ENCODE peak calls at places on chromosomes 11 and 22, in eight cellular contexts. One of them, this sample, is unnamed.

GRCh38 chr11:64762916-64763803 is 3.4 kb upstream of the PYGM start:
- DNase-seq in BE2C: no peak
- DNase-seq in tibial artery: peak
- DNase-seq in progenitor cell of endocrine pancreas: no peak
- DNase-seq in GM23338: peak
- DNase-seq in brain microvascular endothelial cell: peak
- DNase-seq in fibroblast of pulmonary artery: peak
- DNase-seq in H9: peak
- DNase-seq in this sample: no peak

GRCh38 chr11:44989831-44990566 is 39.3 kb upstream of the TP53I11 start:
- DNase-seq in BE2C: peak
- DNase-seq in tibial artery: no peak
- DNase-seq in progenitor cell of endocrine pancreas: no peak
- DNase-seq in GM23338: no peak
- DNase-seq in brain microvascular endothelial cell: no peak
- DNase-seq in fibroblast of pulmonary artery: peak
- DNase-seq in H9: peak
- DNase-seq in this sample: no peak

GRCh38 chr11:59356561-59356960 is 2.1 kb upstream of the OR5AN1 start:
- DNase-seq in BE2C: no peak
- DNase-seq in tibial artery: no peak
- DNase-seq in progenitor cell of endocrine pancreas: no peak
- DNase-seq in GM23338: no peak
- DNase-seq in brain microvascular endothelial cell: no peak
- DNase-seq in fibroblast of pulmonary artery: no peak
- DNase-seq in H9: no peak
- DNase-seq in this sample: no peak

GRCh38 chr22:41589260-41589600 is 410 bp downstream of the PMM1 start:
- DNase-seq in BE2C: peak
- DNase-seq in tibial artery: no peak
- DNase-seq in progenitor cell of endocrine pancreas: no peak
- DNase-seq in GM23338: peak
- DNase-seq in brain microvascular endothelial cell: no peak
- DNase-seq in fibroblast of pulmonary artery: peak
- DNase-seq in H9: no peak
- DNase-seq in this sample: no peak

GRCh38 chr11:59822989-59823566 is 12.5 kb upstream of the MRPL16 start:
- DNase-seq in BE2C: peak
- DNase-seq in tibial artery: no peak
- DNase-seq in progenitor cell of endocrine pancreas: no peak
- DNase-seq in GM23338: peak
- DNase-seq in brain microvascular endothelial cell: peak
- DNase-seq in fibroblast of pulmonary artery: peak
- DNase-seq in H9: no peak
- DNase-seq in this sample: peak

GRCh38 chr11:27540051-27540450 is 33.5 kb upstream of the LIN7C start:
- DNase-seq in BE2C: no peak
- DNase-seq in tibial artery: no peak
- DNase-seq in progenitor cell of endocrine pancreas: no peak
- DNase-seq in GM23338: no peak
- DNase-seq in brain microvascular endothelial cell: no peak
- DNase-seq in fibroblast of pulmonary artery: no peak
- DNase-seq in H9: no peak
- DNase-seq in this sample: no peak

GRCh38 chr11:2498750-2499149 is 53.9 kb downstream of the KCNQ1 start:
- DNase-seq in BE2C: no peak
- DNase-seq in tibial artery: no peak
- DNase-seq in progenitor cell of endocrine pancreas: no peak
- DNase-seq in GM23338: no peak
- DNase-seq in brain microvascular endothelial cell: no peak
- DNase-seq in fibroblast of pulmonary artery: no peak
- DNase-seq in H9: no peak
- DNase-seq in this sample: no peak

GRCh38 chr11:43316451-43316850 is 4.7 kb downstream of the API5 start:
- DNase-seq in BE2C: no peak
- DNase-seq in tibial artery: no peak
- DNase-seq in progenitor cell of endocrine pancreas: no peak
- DNase-seq in GM23338: no peak
- DNase-seq in brain microvascular endothelial cell: peak
- DNase-seq in fibroblast of pulmonary artery: no peak
- DNase-seq in H9: no peak
- DNase-seq in this sample: no peak

GRCh38 chr22:27394806-27395404 is 406.7 kb downstream of the MN1 start:
- DNase-seq in BE2C: no peak
- DNase-seq in tibial artery: no peak
- DNase-seq in progenitor cell of endocrine pancreas: no peak
- DNase-seq in GM23338: no peak
- DNase-seq in brain microvascular endothelial cell: no peak
- DNase-seq in fibroblast of pulmonary artery: no peak
- DNase-seq in H9: no peak
- DNase-seq in this sample: no peak

GRCh38 chr11:93908689-93909088 is 58.3 kb upstream of the VSTM5 start:
- DNase-seq in BE2C: no peak
- DNase-seq in tibial artery: no peak
- DNase-seq in progenitor cell of endocrine pancreas: no peak
- DNase-seq in GM23338: peak
- DNase-seq in brain microvascular endothelial cell: peak
- DNase-seq in fibroblast of pulmonary artery: peak
- DNase-seq in H9: no peak
- DNase-seq in this sample: no peak

GRCh38 chr11:32266611-32267010 is 168.7 kb downstream of the WT1 start:
- DNase-seq in BE2C: no peak
- DNase-seq in tibial artery: no peak
- DNase-seq in progenitor cell of endocrine pancreas: no peak
- DNase-seq in GM23338: no peak
- DNase-seq in brain microvascular endothelial cell: no peak
- DNase-seq in fibroblast of pulmonary artery: peak
- DNase-seq in H9: no peak
- DNase-seq in this sample: no peak

GRCh38 chr11:134074346-134074745 is 5.5 kb downstream of the JAM3 start:
- DNase-seq in BE2C: no peak
- DNase-seq in tibial artery: no peak
- DNase-seq in progenitor cell of endocrine pancreas: no peak
- DNase-seq in GM23338: no peak
- DNase-seq in brain microvascular endothelial cell: peak
- DNase-seq in fibroblast of pulmonary artery: peak
- DNase-seq in H9: no peak
- DNase-seq in this sample: no peak

GRCh38 chr11:34308821-34309585 is 48.8 kb downstream of the ABTB2 start:
- DNase-seq in BE2C: no peak
- DNase-seq in tibial artery: peak
- DNase-seq in progenitor cell of endocrine pancreas: no peak
- DNase-seq in GM23338: no peak
- DNase-seq in brain microvascular endothelial cell: no peak
- DNase-seq in fibroblast of pulmonary artery: peak
- DNase-seq in H9: no peak
- DNase-seq in this sample: peak

GRCh38 chr11:47356129-47356997 is 3.9 kb upstream of the MYBPC3 start:
- DNase-seq in BE2C: no peak
- DNase-seq in tibial artery: no peak
- DNase-seq in progenitor cell of endocrine pancreas: no peak
- DNase-seq in GM23338: no peak
- DNase-seq in brain microvascular endothelial cell: no peak
- DNase-seq in fibroblast of pulmonary artery: no peak
- DNase-seq in H9: no peak
- DNase-seq in this sample: no peak

GRCh38 chr22:39592104-39593060 is 21.8 kb downstream of the CACNA1I start:
- DNase-seq in BE2C: no peak
- DNase-seq in tibial artery: no peak
- DNase-seq in progenitor cell of endocrine pancreas: no peak
- DNase-seq in GM23338: no peak
- DNase-seq in brain microvascular endothelial cell: peak
- DNase-seq in fibroblast of pulmonary artery: peak
- DNase-seq in H9: no peak
- DNase-seq in this sample: no peak

GRCh38 chr22:44625421-44625760 is 76.6 kb upstream of the PRR5 start:
- DNase-seq in BE2C: no peak
- DNase-seq in tibial artery: no peak
- DNase-seq in progenitor cell of endocrine pancreas: no peak
- DNase-seq in GM23338: no peak
- DNase-seq in brain microvascular endothelial cell: no peak
- DNase-seq in fibroblast of pulmonary artery: no peak
- DNase-seq in H9: no peak
- DNase-seq in this sample: no peak

GRCh38 chr22:44624689-44625420 is 77.1 kb upstream of the PRR5 start:
- DNase-seq in BE2C: no peak
- DNase-seq in tibial artery: no peak
- DNase-seq in progenitor cell of endocrine pancreas: no peak
- DNase-seq in GM23338: no peak
- DNase-seq in brain microvascular endothelial cell: no peak
- DNase-seq in fibroblast of pulmonary artery: no peak
- DNase-seq in H9: no peak
- DNase-seq in this sample: no peak

GRCh38 chr22:44622685-44623084 is 79.3 kb upstream of the PRR5 start:
- DNase-seq in BE2C: peak
- DNase-seq in tibial artery: no peak
- DNase-seq in progenitor cell of endocrine pancreas: no peak
- DNase-seq in GM23338: no peak
- DNase-seq in brain microvascular endothelial cell: no peak
- DNase-seq in fibroblast of pulmonary artery: no peak
- DNase-seq in H9: peak
- DNase-seq in this sample: no peak

GRCh38 chr22:44622147-44622427 is 79.9 kb upstream of the PRR5 start:
- DNase-seq in BE2C: peak
- DNase-seq in tibial artery: no peak
- DNase-seq in progenitor cell of endocrine pancreas: no peak
- DNase-seq in GM23338: no peak
- DNase-seq in brain microvascular endothelial cell: no peak
- DNase-seq in fibroblast of pulmonary artery: no peak
- DNase-seq in H9: peak
- DNase-seq in this sample: no peak

DNA sequence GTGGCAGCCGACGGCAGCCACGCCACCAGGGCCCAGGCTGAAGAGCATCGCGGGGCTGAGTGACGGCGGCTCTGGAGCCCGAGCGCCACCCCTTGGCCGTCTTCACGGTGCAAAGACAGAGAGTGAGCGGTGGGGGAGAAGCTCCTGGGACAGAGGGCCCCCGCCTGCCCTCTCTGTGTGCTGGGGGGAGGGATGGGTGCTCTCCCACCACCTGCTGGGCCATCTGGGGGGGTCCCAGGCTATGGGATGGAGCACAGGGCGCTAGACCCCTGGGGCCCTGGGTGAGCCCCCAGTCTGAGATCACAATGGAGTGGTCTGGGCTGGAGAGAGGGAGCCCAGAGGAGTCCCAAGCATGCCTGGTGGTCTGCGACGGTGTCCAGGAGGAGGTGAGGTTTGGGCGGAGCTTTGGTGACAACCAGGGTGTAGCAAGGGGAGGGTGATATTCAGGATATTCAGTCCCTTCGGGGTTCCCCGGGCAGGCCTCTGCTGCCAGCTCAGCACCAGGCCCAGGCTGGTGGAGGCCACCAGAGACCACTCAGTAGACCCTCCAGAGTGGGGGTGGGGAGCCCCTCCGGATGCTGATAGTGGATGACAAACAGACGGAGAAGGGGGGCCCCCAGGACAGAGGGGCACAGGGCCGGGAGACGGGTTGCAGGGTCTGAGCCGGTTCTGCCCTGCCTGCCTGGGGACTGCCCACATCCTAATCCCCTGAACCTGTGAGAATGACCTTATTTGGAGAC is 78.1 kb upstream of the PRR5 start:
- DNase-seq in BE2C: peak
- DNase-seq in tibial artery: no peak
- DNase-seq in progenitor cell of endocrine pancreas: no peak
- DNase-seq in GM23338: peak
- DNase-seq in brain microvascular endothelial cell: peak
- DNase-seq in fibroblast of pulmonary artery: peak
- DNase-seq in H9: peak
- DNase-seq in this sample: no peak
- TF ChIP-seq CTCF in BE2C: peak
- TF ChIP-seq CTCF in tibial artery: no peak
- TF ChIP-seq CTCF in progenitor cell of endocrine pancreas: peak
- TF ChIP-seq CTCF in GM23338: peak
- TF ChIP-seq CTCF in brain microvascular endothelial cell: peak
- TF ChIP-seq CTCF in fibroblast of pulmonary artery: peak
- TF ChIP-seq CTCF in H9: peak
- TF ChIP-seq CTCF in this sample: peak

GRCh38 chr11:67629386-67630229 is at the start of gene NUDT8:
- DNase-seq in BE2C: peak
- DNase-seq in tibial artery: peak
- DNase-seq in progenitor cell of endocrine pancreas: peak
- DNase-seq in GM23338: peak
- DNase-seq in brain microvascular endothelial cell: peak
- DNase-seq in fibroblast of pulmonary artery: peak
- DNase-seq in H9: peak
- DNase-seq in this sample: peak
- TF ChIP-seq CTCF in BE2C: peak
- TF ChIP-seq CTCF in tibial artery: peak
- TF ChIP-seq CTCF in progenitor cell of endocrine pancreas: peak
- TF ChIP-seq CTCF in GM23338: peak
- TF ChIP-seq CTCF in brain microvascular endothelial cell: peak
- TF ChIP-seq CTCF in fibroblast of pulmonary artery: peak
- TF ChIP-seq CTCF in H9: peak
- TF ChIP-seq CTCF in this sample: peak

GRCh38 chr22:32720924-32721323 is 80.6 kb upstream of the TIMP3 start:
- DNase-seq in BE2C: no peak
- DNase-seq in tibial artery: no peak
- DNase-seq in progenitor cell of endocrine pancreas: no peak
- DNase-seq in GM23338: no peak
- DNase-seq in brain microvascular endothelial cell: peak
- DNase-seq in fibroblast of pulmonary artery: peak
- DNase-seq in H9: no peak
- DNase-seq in this sample: no peak

GRCh38 chr22:32725369-32725988 is 76.0 kb upstream of the TIMP3 start:
- DNase-seq in BE2C: no peak
- DNase-seq in tibial artery: no peak
- DNase-seq in progenitor cell of endocrine pancreas: no peak
- DNase-seq in GM23338: no peak
- DNase-seq in brain microvascular endothelial cell: no peak
- DNase-seq in fibroblast of pulmonary artery: no peak
- DNase-seq in H9: no peak
- DNase-seq in this sample: no peak

GRCh38 chr22:32723632-32724031 is 77.9 kb upstream of the TIMP3 start:
- DNase-seq in BE2C: no peak
- DNase-seq in tibial artery: peak
- DNase-seq in progenitor cell of endocrine pancreas: no peak
- DNase-seq in GM23338: no peak
- DNase-seq in brain microvascular endothelial cell: peak
- DNase-seq in fibroblast of pulmonary artery: peak
- DNase-seq in H9: no peak
- DNase-seq in this sample: peak

GRCh38 chr22:32722441-32722840 is 79.1 kb upstream of the TIMP3 start:
- DNase-seq in BE2C: no peak
- DNase-seq in tibial artery: no peak
- DNase-seq in progenitor cell of endocrine pancreas: no peak
- DNase-seq in GM23338: no peak
- DNase-seq in brain microvascular endothelial cell: no peak
- DNase-seq in fibroblast of pulmonary artery: no peak
- DNase-seq in H9: no peak
- DNase-seq in this sample: no peak

GRCh38 chr22:32721328-32722180 is 80.0 kb upstream of the TIMP3 start:
- DNase-seq in BE2C: no peak
- DNase-seq in tibial artery: no peak
- DNase-seq in progenitor cell of endocrine pancreas: no peak
- DNase-seq in GM23338: no peak
- DNase-seq in brain microvascular endothelial cell: no peak
- DNase-seq in fibroblast of pulmonary artery: no peak
- DNase-seq in H9: no peak
- DNase-seq in this sample: no peak
- TF ChIP-seq CTCF in BE2C: no peak
- TF ChIP-seq CTCF in tibial artery: no peak
- TF ChIP-seq CTCF in progenitor cell of endocrine pancreas: no peak
- TF ChIP-seq CTCF in GM23338: no peak
- TF ChIP-seq CTCF in brain microvascular endothelial cell: no peak
- TF ChIP-seq CTCF in fibroblast of pulmonary artery: no peak
- TF ChIP-seq CTCF in H9: no peak
- TF ChIP-seq CTCF in this sample: no peak

GRCh38 chr11:8192896-8193209 is 24.0 kb upstream of the RIC3 start:
- DNase-seq in BE2C: peak
- DNase-seq in tibial artery: no peak
- DNase-seq in progenitor cell of endocrine pancreas: no peak
- DNase-seq in GM23338: no peak
- DNase-seq in brain microvascular endothelial cell: no peak
- DNase-seq in fibroblast of pulmonary artery: no peak
- DNase-seq in H9: peak
- DNase-seq in this sample: no peak
- TF ChIP-seq CTCF in BE2C: no peak
- TF ChIP-seq CTCF in tibial artery: no peak
- TF ChIP-seq CTCF in progenitor cell of endocrine pancreas: no peak
- TF ChIP-seq CTCF in GM23338: no peak
- TF ChIP-seq CTCF in brain microvascular endothelial cell: no peak
- TF ChIP-seq CTCF in fibroblast of pulmonary artery: no peak
- TF ChIP-seq CTCF in H9: no peak
- TF ChIP-seq CTCF in this sample: peak

This sample was measured in CD14-positive monocyte.